ENCODE peak calls at places on chromosome 15, in eight cellular contexts. Y, S, D, V, W, H, O and B are unnamed samples.

GRCh38 chr15:80613762-80614365 is 81.2 kb upstream of the ABHD17C start:
- DNase-seq in O (no peak), D (peak), Y (no peak), W (no peak), H (no peak), V (no peak), S (peak), B (peak)

GRCh38 chr15:62932436-62932835 is 110.1 kb upstream of the TPM1 start:
- DNase-seq in W (no peak), H (no peak), V (no peak), O (no peak), Y (peak), S (no peak), D (no peak), B (no peak)

GRCh38 chr15:38176155-38176554 is 76.5 kb upstream of the SPRED1 start:
- DNase-seq in S (no peak), W (no peak), H (no peak), D (no peak), O (no peak), Y (peak), V (no peak), B (no peak)

GRCh38 chr15:33344530-33344929 is 33.8 kb downstream of the RYR3 start:
- DNase-seq in S (no peak), Y (no peak), H (no peak), V (no peak), D (no peak), O (no peak), W (no peak), B (no peak)

GRCh38 chr15:59349715-59350420 is 22.8 kb downstream of the MYO1E start:
- DNase-seq in W (no peak), O (no peak), Y (peak), D (no peak), H (no peak), S (no peak), V (no peak), B (no peak)

GRCh38 chr15:35545316-35545824 is 595 bp downstream of the DPH6 start:
- DNase-seq in V (no peak), S (peak), Y (peak), D (peak), O (peak), H (no peak), W (peak), B (peak)

GRCh38 chr15:81155375-81156218 is 21.5 kb downstream of the CFAP161 start:
- DNase-seq in H (no peak), Y (peak), V (no peak), S (no peak), O (peak), W (no peak), D (peak), B (no peak)

GRCh38 chr15:82178061-82178460 is 84.5 kb downstream of the EFL1 start:
- DNase-seq in D (no peak), H (no peak), S (no peak), V (no peak), W (no peak), O (no peak), Y (peak), B (no peak)

GRCh38 chr15:62875626-62876021 is 166.9 kb upstream of the TPM1 start:
- DNase-seq in H (no peak), Y (no peak), V (no peak), O (no peak), D (no peak), W (no peak), S (no peak), B (no peak)

GRCh38 chr15:66114863-66115425 is 138.6 kb downstream of the MEGF11 start:
- DNase-seq in H (no peak), D (no peak), S (no peak), W (no peak), V (no peak), Y (no peak), O (no peak), B (no peak)

GRCh38 chr15:90067181-90067952 is 34.9 kb downstream of the IDH2 start:
- DNase-seq in V (no peak), Y (no peak), W (no peak), H (no peak), O (no peak), D (no peak), S (no peak), B (no peak)

GRCh38 chr15:65087411-65087810 is 10.9 kb downstream of the KBTBD13 start:
- DNase-seq in Y (no peak), H (no peak), O (no peak), W (no peak), S (no peak), D (no peak), V (no peak), B (no peak)

GRCh38 chr15:101029971-101030661 is 111.0 kb downstream of the LRRK1 start:
- DNase-seq in D (no peak), H (no peak), W (peak), Y (no peak), V (no peak), S (peak), O (peak), B (no peak)

GRCh38 chr15:48823237-48823636 is 12.4 kb upstream of the CEP152 start:
- DNase-seq in H (no peak), W (no peak), Y (peak), V (no peak), S (no peak), D (no peak), O (no peak), B (no peak)

GRCh38 chr15:60634815-60635214 is 155.9 kb upstream of the ICE2 start:
- DNase-seq in O (no peak), D (no peak), H (no peak), V (no peak), W (no peak), S (no peak), Y (no peak), B (no peak)